ENCODE peak calls at places on chromosomes 6 and 20, in ten cellular contexts. One of them, this sample, is unnamed.

GRCh38 chr6:73452107-73452461 is at the start of gene CGAS:
- DNase-seq in neural crest cell: no peak
- DNase-seq in stomach: peak
- DNase-seq in MCF 10A: peak
- DNase-seq in GM06990: peak
- DNase-seq in thyroid gland: peak
- DNase-seq in astrocyte of the spinal cord: peak
- DNase-seq in RWPE1: peak
- DNase-seq in CD8-positive, alpha-beta T cell: peak
- DNase-seq in GF-D8: peak
- DNase-seq in this sample: peak

GRCh38 chr6:149014631-149015171 is 267.9 kb downstream of the UST start:
- DNase-seq in thyroid gland: no peak
- DNase-seq in MCF 10A: no peak
- DNase-seq in GM06990: no peak
- DNase-seq in stomach: no peak
- DNase-seq in RWPE1: no peak
- DNase-seq in neural crest cell: no peak
- DNase-seq in GF-D8: no peak
- DNase-seq in astrocyte of the spinal cord: no peak
- DNase-seq in CD8-positive, alpha-beta T cell: no peak
- DNase-seq in this sample: no peak

GRCh38 chr20:32513031-32513866 is 71.9 kb downstream of the NOL4L start:
- DNase-seq in GM06990: no peak
- DNase-seq in thyroid gland: no peak
- DNase-seq in astrocyte of the spinal cord: no peak
- DNase-seq in neural crest cell: no peak
- DNase-seq in GF-D8: no peak
- DNase-seq in stomach: no peak
- DNase-seq in CD8-positive, alpha-beta T cell: no peak
- DNase-seq in MCF 10A: no peak
- DNase-seq in RWPE1: no peak
- DNase-seq in this sample: no peak

GRCh38 chr6:115137910-115138309 is 795.1 kb upstream of the HS3ST5 start:
- DNase-seq in GF-D8: no peak
- DNase-seq in RWPE1: no peak
- DNase-seq in MCF 10A: no peak
- DNase-seq in astrocyte of the spinal cord: no peak
- DNase-seq in CD8-positive, alpha-beta T cell: no peak
- DNase-seq in GM06990: no peak
- DNase-seq in stomach: no peak
- DNase-seq in thyroid gland: no peak
- DNase-seq in neural crest cell: no peak
- DNase-seq in this sample: no peak

GRCh38 chr20:53157443-53158408 is 185.6 kb downstream of the TSHZ2 start:
- DNase-seq in astrocyte of the spinal cord: peak
- DNase-seq in thyroid gland: peak
- DNase-seq in GM06990: peak
- DNase-seq in CD8-positive, alpha-beta T cell: no peak
- DNase-seq in neural crest cell: peak
- DNase-seq in MCF 10A: peak
- DNase-seq in GF-D8: no peak
- DNase-seq in stomach: peak
- DNase-seq in RWPE1: peak
- DNase-seq in this sample: peak

GRCh38 chr6:34565722-34566137 is 9.6 kb upstream of the SPDEF start:
- DNase-seq in GM06990: no peak
- DNase-seq in neural crest cell: no peak
- DNase-seq in MCF 10A: no peak
- DNase-seq in RWPE1: no peak
- DNase-seq in stomach: no peak
- DNase-seq in thyroid gland: no peak
- DNase-seq in GF-D8: no peak
- DNase-seq in CD8-positive, alpha-beta T cell: no peak
- DNase-seq in astrocyte of the spinal cord: no peak
- DNase-seq in this sample: no peak

GRCh38 chr20:62754122-62754990 is 41.9 kb upstream of the MRGBP start:
- DNase-seq in neural crest cell: no peak
- DNase-seq in GM06990: no peak
- DNase-seq in stomach: no peak
- DNase-seq in MCF 10A: no peak
- DNase-seq in thyroid gland: no peak
- DNase-seq in CD8-positive, alpha-beta T cell: no peak
- DNase-seq in astrocyte of the spinal cord: no peak
- DNase-seq in RWPE1: no peak
- DNase-seq in GF-D8: no peak
- DNase-seq in this sample: no peak

GRCh38 chr6:159110013-159110412 is 59.2 kb upstream of the FNDC1 start:
- DNase-seq in stomach: peak
- DNase-seq in CD8-positive, alpha-beta T cell: no peak
- DNase-seq in RWPE1: no peak
- DNase-seq in astrocyte of the spinal cord: peak
- DNase-seq in neural crest cell: peak
- DNase-seq in thyroid gland: no peak
- DNase-seq in GM06990: no peak
- DNase-seq in MCF 10A: peak
- DNase-seq in GF-D8: no peak
- DNase-seq in this sample: peak

GRCh38 chr20:32709528-32710121 is 33.6 kb downstream of the COMMD7 start:
- DNase-seq in GF-D8: no peak
- DNase-seq in astrocyte of the spinal cord: peak
- DNase-seq in neural crest cell: no peak
- DNase-seq in CD8-positive, alpha-beta T cell: no peak
- DNase-seq in RWPE1: no peak
- DNase-seq in thyroid gland: peak
- DNase-seq in GM06990: no peak
- DNase-seq in MCF 10A: no peak
- DNase-seq in stomach: no peak
- DNase-seq in this sample: peak

GRCh38 chr6:22682979-22683378 is 113.6 kb downstream of the HDGFL1 start:
- DNase-seq in GF-D8: no peak
- DNase-seq in neural crest cell: no peak
- DNase-seq in astrocyte of the spinal cord: no peak
- DNase-seq in RWPE1: no peak
- DNase-seq in CD8-positive, alpha-beta T cell: no peak
- DNase-seq in MCF 10A: no peak
- DNase-seq in stomach: no peak
- DNase-seq in thyroid gland: peak
- DNase-seq in GM06990: no peak
- DNase-seq in this sample: no peak

GRCh38 chr6:161439093-161439492 is 165.2 kb upstream of the AGPAT4 start:
- DNase-seq in GM06990: no peak
- DNase-seq in CD8-positive, alpha-beta T cell: no peak
- DNase-seq in GF-D8: no peak
- DNase-seq in MCF 10A: peak
- DNase-seq in neural crest cell: no peak
- DNase-seq in thyroid gland: peak
- DNase-seq in stomach: no peak
- DNase-seq in astrocyte of the spinal cord: peak
- DNase-seq in RWPE1: peak
- DNase-seq in this sample: peak

GRCh38 chr6:16320533-16321340 is 82.3 kb downstream of the GMPR start:
- DNase-seq in RWPE1: no peak
- DNase-seq in CD8-positive, alpha-beta T cell: no peak
- DNase-seq in MCF 10A: no peak
- DNase-seq in stomach: no peak
- DNase-seq in thyroid gland: no peak
- DNase-seq in astrocyte of the spinal cord: no peak
- DNase-seq in GM06990: no peak
- DNase-seq in GF-D8: no peak
- DNase-seq in neural crest cell: no peak
- DNase-seq in this sample: peak

GRCh38 chr20:9230406-9230805 is 161.5 kb downstream of the PLCB4 start:
- DNase-seq in stomach: no peak
- DNase-seq in GM06990: no peak
- DNase-seq in thyroid gland: no peak
- DNase-seq in MCF 10A: no peak
- DNase-seq in CD8-positive, alpha-beta T cell: no peak
- DNase-seq in GF-D8: no peak
- DNase-seq in neural crest cell: no peak
- DNase-seq in RWPE1: no peak
- DNase-seq in astrocyte of the spinal cord: no peak
- DNase-seq in this sample: no peak

GRCh38 chr20:11375368-11375767 is 542.3 kb upstream of the BTBD3 start:
- DNase-seq in thyroid gland: no peak
- DNase-seq in GF-D8: no peak
- DNase-seq in astrocyte of the spinal cord: no peak
- DNase-seq in CD8-positive, alpha-beta T cell: no peak
- DNase-seq in neural crest cell: no peak
- DNase-seq in MCF 10A: peak
- DNase-seq in stomach: no peak
- DNase-seq in GM06990: no peak
- DNase-seq in RWPE1: no peak
- DNase-seq in this sample: no peak

GRCh38 chr20:34528921-34529297 is 12.7 kb downstream of the DYNLRB1 start:
- DNase-seq in GM06990: no peak
- DNase-seq in CD8-positive, alpha-beta T cell: no peak
- DNase-seq in astrocyte of the spinal cord: no peak
- DNase-seq in MCF 10A: peak
- DNase-seq in stomach: peak
- DNase-seq in thyroid gland: peak
- DNase-seq in neural crest cell: no peak
- DNase-seq in GF-D8: no peak
- DNase-seq in RWPE1: no peak
- DNase-seq in this sample: no peak

GRCh38 chr6:11718461-11718860 is 60.1 kb downstream of the ADTRP start:
- DNase-seq in MCF 10A: no peak
- DNase-seq in CD8-positive, alpha-beta T cell: no peak
- DNase-seq in thyroid gland: no peak
- DNase-seq in GM06990: no peak
- DNase-seq in GF-D8: no peak
- DNase-seq in RWPE1: no peak
- DNase-seq in neural crest cell: no peak
- DNase-seq in stomach: no peak
- DNase-seq in astrocyte of the spinal cord: no peak
- DNase-seq in this sample: no peak

GRCh38 chr6:41505084-41506049 is 40.8 kb upstream of the FOXP4 start:
- DNase-seq in neural crest cell: no peak
- DNase-seq in stomach: peak
- DNase-seq in astrocyte of the spinal cord: peak
- DNase-seq in CD8-positive, alpha-beta T cell: no peak
- DNase-seq in MCF 10A: no peak
- DNase-seq in GM06990: peak
- DNase-seq in GF-D8: no peak
- DNase-seq in RWPE1: peak
- DNase-seq in thyroid gland: peak
- DNase-seq in this sample: peak

GRCh38 chr20:50913976-50914375 is 17.3 kb downstream of the ADNP start:
- DNase-seq in stomach: no peak
- DNase-seq in thyroid gland: no peak
- DNase-seq in GF-D8: no peak
- DNase-seq in CD8-positive, alpha-beta T cell: no peak
- DNase-seq in astrocyte of the spinal cord: peak
- DNase-seq in neural crest cell: no peak
- DNase-seq in RWPE1: peak
- DNase-seq in MCF 10A: peak
- DNase-seq in GM06990: peak
- DNase-seq in this sample: peak

This sample was measured in adipocyte.